ENCODE peak calls at places on chromosomes 2 and 18, in nine cellular contexts. H is A549, S is testis, Y is heart left ventricle, O is ovary, P is uterus, A is sigmoid colon, K is adrenal gland, M is stomach. B is an unnamed sample.
A peak's percentile ranks its signal among the peaks of the same experiment; 100 is the strongest.

GRCh38 chr2:138294451-138294850 is 207.1 kb upstream of the SPOPL start:
- DNase-seq in H (no peak), S (no peak), Y (no peak), O (no peak), P (no peak), A (no peak), K (no peak), M (no peak), B (no peak)

GRCh38 chr18:46314011-46314410 is 209.8 kb downstream of the HAUS1 start:
- DNase-seq in H (no peak), S (no peak), Y (no peak), O (no peak), P (no peak), A (no peak), K (no peak), M (no peak), B (no peak)

GRCh38 chr2:226849349-226849748 is 13.5 kb downstream of the RHBDD1 start:
- DNase-seq in H (no peak), S (no peak), Y (no peak), O (no peak), P (no peak), A (no peak), K (no peak), M (no peak), B (no peak)

GRCh38 chr2:145593991-145594702 is 1074.2 kb upstream of the ZEB2 start:
- DNase-seq in H (peak; percentile 73), S (no peak), Y (no peak), O (no peak), P (no peak), A (no peak), K (no peak), M (no peak), B (no peak)

GRCh38 chr2:215970425-215970824 is 42.9 kb downstream of the MREG start:
- DNase-seq in H (no peak), S (no peak), Y (no peak), O (no peak), P (no peak), A (no peak), K (no peak), M (no peak), B (no peak)

GRCh38 chr2:64400733-64401500 is 53.0 kb upstream of the LGALSL start:
- DNase-seq in H (no peak), S (no peak), Y (no peak), O (no peak), P (no peak), A (no peak), K (peak; percentile 74), M (no peak), B (peak; percentile 49)

GRCh38 chr2:190722825-190723224 is 73.9 kb downstream of the NAB1 start:
- DNase-seq in H (no peak), S (no peak), Y (no peak), O (no peak), P (no peak), A (no peak), K (no peak), M (no peak), B (no peak)

GRCh38 chr18:43793910-43794309 is 516.6 kb upstream of the SYT4 start:
- DNase-seq in H (no peak), S (no peak), Y (no peak), O (no peak), P (no peak), A (no peak), K (no peak), M (no peak), B (no peak)

DNA sequence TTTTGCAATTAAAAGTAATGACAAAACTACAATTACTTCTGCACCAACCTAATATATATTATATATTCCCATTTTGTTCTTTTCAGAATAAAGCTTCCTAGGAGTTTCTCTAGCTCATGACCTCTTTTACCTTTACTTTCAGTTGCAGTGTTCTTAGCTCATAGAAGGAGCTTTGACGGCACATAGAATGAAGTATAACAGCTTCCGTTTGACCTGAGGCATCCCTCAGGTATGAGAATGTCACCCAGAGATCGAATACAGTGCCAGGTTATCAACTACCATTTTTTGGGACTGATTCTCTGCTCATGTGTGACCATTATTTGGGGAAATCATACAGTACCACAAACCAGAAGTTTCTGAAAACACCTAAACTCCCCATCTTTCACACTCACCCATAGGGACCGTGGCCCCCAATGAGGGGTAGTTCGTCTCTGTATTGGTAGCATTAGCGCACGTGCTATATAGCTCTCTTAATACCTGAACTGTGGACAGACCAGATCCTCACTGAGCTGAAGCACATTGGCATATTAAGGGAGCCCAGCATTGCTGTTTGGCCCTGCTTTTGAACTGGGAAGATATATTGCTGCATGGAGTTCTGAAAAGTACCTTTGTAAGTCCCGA is 123.0 kb downstream of the SPTBN1 start:
- DNase-seq in H (no peak), S (no peak), Y (no peak), O (no peak), P (no peak), A (no peak), K (no peak), M (no peak), B (no peak)
- TF ChIP-seq POLR2A in H (no peak), S (no peak), Y (no peak), O (no peak), P (no peak), A (no peak), K (no peak), M (no peak), B (no peak)

GRCh38 chr2:26298286-26298637 is 47.7 kb upstream of the SELENOI start:
- DNase-seq in H (no peak), S (no peak), Y (no peak), O (no peak), P (no peak), A (no peak), K (no peak), M (no peak), B (no peak)
- H3K27ac ChIP-seq in H (no peak overlapping the region), S (peak overlapping the region; percentile 79), Y (peak overlapping the region; percentile 68), O (peak overlapping the region; percentile 92), P (peak overlapping the region; percentile 89), A (peak overlapping the region; percentile 85), K (peak overlapping the region; percentile 72), M (peak overlapping the region; percentile 90), B (peak overlapping the region; percentile 69)

GRCh38 chr18:14937271-14937670 is 189.3 kb downstream of the ANKRD30B start:
- DNase-seq in H (no peak), S (no peak), Y (no peak), O (no peak), P (no peak), A (no peak), K (no peak), M (no peak), B (no peak)

GRCh38 chr18:14939141-14939540 is 191.2 kb downstream of the ANKRD30B start:
- DNase-seq in H (no peak), S (no peak), Y (no peak), O (no peak), P (no peak), A (no peak), K (no peak), M (no peak), B (no peak)

GRCh38 chr18:14933049-14933851 is 185.3 kb downstream of the ANKRD30B start:
- DNase-seq in H (no peak), S (no peak), Y (no peak), O (no peak), P (no peak), A (no peak), K (no peak), M (no peak), B (no peak)

GRCh38 chr18:14935210-14935609 is 187.2 kb downstream of the ANKRD30B start:
- DNase-seq in H (no peak), S (no peak), Y (no peak), O (no peak), P (no peak), A (no peak), K (no peak), M (no peak), B (no peak)

GRCh38 chr18:14936313-14936712 is 188.3 kb downstream of the ANKRD30B start:
- DNase-seq in H (no peak), S (no peak), Y (no peak), O (no peak), P (no peak), A (no peak), K (no peak), M (no peak), B (no peak)
- H3K9me3 ChIP-seq in H (no peaks in the 10 kb centered on the region), S (no peaks in the 10 kb centered on the region), Y (no peaks in the 10 kb centered on the region), O (no peaks in the 10 kb centered on the region), P (no peaks in the 10 kb centered on the region), A (no peaks in the 10 kb centered on the region), K (no peaks in the 10 kb centered on the region), M (no peaks in the 10 kb centered on the region), B (no peaks in the 10 kb centered on the region)

GRCh38 chr2:25673170-25674002 is at the start of gene DTNB:
- DNase-seq in H (peak; percentile 78), S (peak; percentile 79), Y (peak; percentile 91), O (peak; percentile 89), P (peak; percentile 83), A (peak; percentile 92), K (peak; percentile 83), M (peak; percentile 86), B (peak; percentile 69)
- TF ChIP-seq POLR2A in H (peak; percentile 53), S (no peak), Y (peak; percentile 42), O (peak; percentile 33), P (no peak), A (no peak), K (peak; percentile 47), M (no peak), B (peak; percentile 44)

GRCh38 chr2:219350938-219351280 is 18.4 kb upstream of the RESP18 start:
- DNase-seq in H (no peak), S (no peak), Y (no peak), O (no peak), P (no peak), A (no peak), K (no peak), M (no peak), B (no peak)
- H3K27ac ChIP-seq in H (no peak overlapping the region), S (no peak overlapping the region), Y (no peak overlapping the region), O (no peak overlapping the region), P (no peak overlapping the region), A (no peak overlapping the region), K (no peak overlapping the region), M (no peak overlapping the region), B (no peak overlapping the region)

GRCh38 chr18:6650063-6650462 is 79.5 kb upstream of the ARHGAP28 start:
- DNase-seq in H (no peak), S (no peak), Y (no peak), O (no peak), P (no peak), A (no peak), K (no peak), M (no peak), B (no peak)
- H3K9me3 ChIP-seq in H (no peaks in the 10 kb centered on the region), S (no peaks in the 10 kb centered on the region), Y (no peaks in the 10 kb centered on the region), O (no peaks in the 10 kb centered on the region), P (no peaks in the 10 kb centered on the region), A (no peaks in the 10 kb centered on the region), K (no peaks in the 10 kb centered on the region), M (no peaks in the 10 kb centered on the region), B (no peaks in the 10 kb centered on the region)

GRCh38 chr2:172442072-172442895 is 14.9 kb downstream of the ITGA6 start:
- DNase-seq in H (peak; percentile 94), S (no peak), Y (no peak), O (no peak), P (peak; percentile 52), A (no peak), K (no peak), M (peak; percentile 81), B (no peak)
- TF ChIP-seq POLR2A in H (no peak), S (no peak), Y (no peak), O (no peak), P (no peak), A (no peak), K (no peak), M (no peak), B (no peak)

GRCh38 chr2:195382186-195382585 is 274.8 kb upstream of the SLC39A10 start:
- DNase-seq in H (no peak), S (no peak), Y (no peak), O (no peak), P (no peak), A (no peak), K (no peak), M (no peak), B (no peak)
- H3K27ac ChIP-seq in H (no peak overlapping the region), S (no peak overlapping the region), Y (no peak overlapping the region), O (no peak overlapping the region), P (no peak overlapping the region), A (no peak overlapping the region), K (no peak overlapping the region), M (no peak overlapping the region), B (no peak overlapping the region)